ENCODE peak calls at places on chromosome 1, in four cellular contexts. One of them, this sample, is unnamed.

GRCh38 chr1:48870596-48870995 is 93.9 kb upstream of the BEND5 start:
- DNase-seq in T-cell: no peak
- DNase-seq in stimulated activated CD4-positive, alpha-beta T cell treated with anti-CD3 and anti-CD28 coated beads, TNF-alpha, amount 100 ng/mL, for 24 hours: no peak
- DNase-seq in type B pancreatic cell: no peak
- DNase-seq in this sample: no peak

GRCh38 chr1:211515090-211516023 is 23.4 kb upstream of the RD3 start:
- DNase-seq in T-cell: peak; percentile 54
- DNase-seq in stimulated activated CD4-positive, alpha-beta T cell treated with anti-CD3 and anti-CD28 coated beads, TNF-alpha, amount 100 ng/mL, for 24 hours: peak; percentile 56
- DNase-seq in type B pancreatic cell: peak; percentile 88
- DNase-seq in this sample: peak; percentile 79

GRCh38 chr1:183443466-183443865 is 25.3 kb upstream of the NMNAT2 start:
- DNase-seq in T-cell: no peak
- DNase-seq in stimulated activated CD4-positive, alpha-beta T cell treated with anti-CD3 and anti-CD28 coated beads, TNF-alpha, amount 100 ng/mL, for 24 hours: no peak
- DNase-seq in type B pancreatic cell: no peak
- DNase-seq in this sample: no peak

GRCh38 chr1:228798047-228798446 is 62.8 kb downstream of the RHOU start:
- DNase-seq in T-cell: no peak
- DNase-seq in stimulated activated CD4-positive, alpha-beta T cell treated with anti-CD3 and anti-CD28 coated beads, TNF-alpha, amount 100 ng/mL, for 24 hours: no peak
- DNase-seq in type B pancreatic cell: no peak
- DNase-seq in this sample: no peak

GRCh38 chr1:176222196-176222595 is 15.1 kb upstream of the COP1 start:
- DNase-seq in T-cell: no peak
- DNase-seq in stimulated activated CD4-positive, alpha-beta T cell treated with anti-CD3 and anti-CD28 coated beads, TNF-alpha, amount 100 ng/mL, for 24 hours: no peak
- DNase-seq in type B pancreatic cell: no peak
- DNase-seq in this sample: no peak

GRCh38 chr1:26863677-26864060 is 720 bp downstream of the SFN start:
- DNase-seq in T-cell: no peak
- DNase-seq in stimulated activated CD4-positive, alpha-beta T cell treated with anti-CD3 and anti-CD28 coated beads, TNF-alpha, amount 100 ng/mL, for 24 hours: no peak
- DNase-seq in type B pancreatic cell: no peak
- DNase-seq in this sample: no peak

GRCh38 chr1:240122639-240123604 is 31.2 kb downstream of the FMN2 start:
- DNase-seq in T-cell: no peak
- DNase-seq in stimulated activated CD4-positive, alpha-beta T cell treated with anti-CD3 and anti-CD28 coated beads, TNF-alpha, amount 100 ng/mL, for 24 hours: no peak
- DNase-seq in type B pancreatic cell: no peak
- DNase-seq in this sample: no peak

GRCh38 chr1:30801826-30802198 is 44.2 kb upstream of the LAPTM5 start:
- DNase-seq in T-cell: peak; percentile 40
- DNase-seq in stimulated activated CD4-positive, alpha-beta T cell treated with anti-CD3 and anti-CD28 coated beads, TNF-alpha, amount 100 ng/mL, for 24 hours: peak; percentile 70
- DNase-seq in type B pancreatic cell: peak; percentile 87
- DNase-seq in this sample: peak; percentile 86

GRCh38 chr1:89959719-89960118 is 35.2 kb upstream of the ZNF326 start:
- DNase-seq in T-cell: no peak
- DNase-seq in stimulated activated CD4-positive, alpha-beta T cell treated with anti-CD3 and anti-CD28 coated beads, TNF-alpha, amount 100 ng/mL, for 24 hours: no peak
- DNase-seq in type B pancreatic cell: no peak
- DNase-seq in this sample: no peak

GRCh38 chr1:226894826-226895225 is 24.4 kb downstream of the PSEN2 start:
- DNase-seq in T-cell: no peak
- DNase-seq in stimulated activated CD4-positive, alpha-beta T cell treated with anti-CD3 and anti-CD28 coated beads, TNF-alpha, amount 100 ng/mL, for 24 hours: no peak
- DNase-seq in type B pancreatic cell: no peak
- DNase-seq in this sample: no peak

GRCh38 chr1:109768700-109769325 is 5.1 kb upstream of the EPS8L3 start:
- DNase-seq in T-cell: no peak
- DNase-seq in stimulated activated CD4-positive, alpha-beta T cell treated with anti-CD3 and anti-CD28 coated beads, TNF-alpha, amount 100 ng/mL, for 24 hours: no peak
- DNase-seq in type B pancreatic cell: no peak
- DNase-seq in this sample: no peak

This sample was measured in coronary artery.